ENCODE peak calls at places on chromosomes 5 and 9, in nine cellular contexts. E is left ventricle myocardium inferior, H is astrocyte of the spinal cord, T is dorsolateral prefrontal cortex, A is transverse colon, U is Calu3, G is AG04450, B is progenitor cell of endocrine pancreas, Y is heart left ventricle. C is an unnamed sample.

GRCh38 chr5:180332051-180332517 is 21.1 kb downstream of the GFPT2 start:
- DNase-seq in E (no peak), H (peak; percentile 73), T (no peak), A (no peak), U (no peak), G (no peak), B (no peak), Y (no peak), C (no peak)

GRCh38 chr9:73402081-73403028 is 250.7 kb downstream of the ANXA1 start:
- DNase-seq in E (no peak), H (no peak), T (no peak), A (no peak), U (no peak), G (no peak), B (no peak), Y (no peak), C (no peak)

GRCh38 chr5:174364676-174365075 is 319.2 kb downstream of the NSG2 start:
- DNase-seq in E (no peak), H (no peak), T (no peak), A (no peak), U (no peak), G (no peak), B (no peak), Y (no peak), C (no peak)

GRCh38 chr9:124300312-124300711 is 42.6 kb downstream of the NEK6 start:
- DNase-seq in E (no peak), H (no peak), T (no peak), A (no peak), U (peak; percentile 32), G (no peak), B (no peak), Y (no peak), C (no peak)

GRCh38 chr5:68169898-68170297 is 45.7 kb upstream of the PIK3R1 start:
- DNase-seq in E (peak; percentile 39), H (peak; percentile 31), T (no peak), A (peak; percentile 21), U (no peak), G (no peak), B (no peak), Y (no peak), C (no peak)

GRCh38 chr5:54173251-54173650 is 137.1 kb downstream of the ARL15 start:
- DNase-seq in E (no peak), H (no peak), T (no peak), A (no peak), U (no peak), G (no peak), B (no peak), Y (no peak), C (no peak)

GRCh38 chr9:78871452-78872331 is 574.8 kb downstream of the PSAT1 start:
- DNase-seq in E (no peak), H (peak; percentile 88), T (no peak), A (no peak), U (no peak), G (peak; percentile 82), B (no peak), Y (no peak), C (peak; percentile 37)

GRCh38 chr9:100856238-100856637 is 172.3 kb upstream of the PLPPR1 start:
- DNase-seq in E (no peak), H (no peak), T (no peak), A (no peak), U (no peak), G (no peak), B (no peak), Y (no peak), C (peak; percentile 32)

GRCh38 chr5:179114756-179115155 is 54.6 kb downstream of the ZNF354C start:
- DNase-seq in E (no peak), H (no peak), T (no peak), A (no peak), U (no peak), G (no peak), B (no peak), Y (no peak), C (no peak)

GRCh38 chr9:70563437-70564204 is 149.2 kb upstream of the KLF9 start:
- DNase-seq in E (no peak), H (peak; percentile 91), T (no peak), A (peak; percentile 15), U (no peak), G (no peak), B (no peak), Y (no peak), C (peak; percentile 27)

GRCh38 chr9:123450096-123450495 is 94.1 kb downstream of the CRB2 start:
- DNase-seq in E (no peak), H (no peak), T (no peak), A (no peak), U (no peak), G (no peak), B (no peak), Y (no peak), C (no peak)

GRCh38 chr5:8598356-8598755 is 729.4 kb downstream of the MTRR start:
- DNase-seq in E (no peak), H (no peak), T (no peak), A (no peak), U (no peak), G (no peak), B (no peak), Y (no peak), C (no peak)

GRCh38 chr9:78783743-78784142 is 486.8 kb downstream of the PSAT1 start:
- DNase-seq in E (no peak), H (no peak), T (no peak), A (no peak), U (no peak), G (no peak), B (no peak), Y (no peak), C (no peak)

GRCh38 chr5:135944967-135945560 is 9.7 kb downstream of the LECT2 start:
- DNase-seq in E (no peak), H (peak; percentile 89), T (no peak), A (peak; percentile 45), U (peak; percentile 66), G (peak; percentile 74), B (peak; percentile 21), Y (peak; percentile 56), C (peak; percentile 46)

GRCh38 chr5:11977904-11978303 is 73.7 kb upstream of the CTNND2 start:
- DNase-seq in E (no peak), H (no peak), T (no peak), A (no peak), U (no peak), G (no peak), B (no peak), Y (no peak), C (no peak)

GRCh38 chr9:110133059-110133458 is 74.9 kb downstream of the C9orf152 start:
- DNase-seq in E (no peak), H (no peak), T (no peak), A (no peak), U (no peak), G (no peak), B (no peak), Y (no peak), C (no peak)

GRCh38 chr5:42553461-42553860 is 130.2 kb downstream of the GHR start:
- DNase-seq in E (no peak), H (no peak), T (no peak), A (no peak), U (no peak), G (no peak), B (no peak), Y (no peak), C (no peak)

GRCh38 chr9:112831281-112831851 is 59.3 kb downstream of the SLC46A2 start:
- DNase-seq in E (peak; percentile 44), H (peak; percentile 9), T (no peak), A (peak; percentile 78), U (peak; percentile 28), G (no peak), B (no peak), Y (peak; percentile 33), C (no peak)

GRCh38 chr5:16883801-16884200 is 52.3 kb downstream of the MYO10 start:
- DNase-seq in E (no peak), H (no peak), T (no peak), A (no peak), U (no peak), G (no peak), B (no peak), Y (no peak), C (no peak)

GRCh38 chr9:133976191-133976861 is 15.8 kb downstream of the VAV2 start:
- DNase-seq in E (peak; percentile 5), H (no peak), T (no peak), A (no peak), U (no peak), G (no peak), B (no peak), Y (no peak), C (no peak)

GRCh38 chr9:35510745-35511428 is 21.0 kb downstream of the RUSC2 start:
- DNase-seq in E (peak; percentile 84), H (peak; percentile 93), T (no peak), A (peak; percentile 59), U (no peak), G (peak; percentile 91), B (no peak), Y (peak; percentile 89), C (peak; percentile 90)
- TF ChIP-seq CTCF in E (peak; percentile 56), H (peak; percentile 28), T (no peak), A (no peak), U (no peak), G (peak; percentile 22), B (no peak), Y (peak; percentile 39), C (peak; percentile 40)

DNA sequence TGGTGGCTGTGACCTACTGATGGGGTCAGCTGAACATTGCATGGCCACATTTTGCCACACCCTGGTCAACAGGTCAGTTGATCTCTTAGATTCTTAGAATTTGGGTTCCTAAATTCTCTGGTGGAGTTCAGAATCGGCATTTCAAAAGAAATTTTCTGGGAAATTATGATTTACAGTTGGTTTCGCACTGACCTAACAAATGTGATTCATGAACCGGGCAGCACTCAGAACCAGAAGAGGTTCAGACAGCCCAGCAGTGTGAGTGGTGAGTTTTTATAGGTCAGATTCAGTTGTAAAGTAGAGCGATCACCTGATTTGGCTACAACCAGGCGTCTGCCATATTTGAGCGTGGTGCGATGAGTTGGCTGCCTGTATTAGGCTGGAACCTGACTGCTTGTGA is 163.7 kb upstream of the GAS1 start:
- DNase-seq in E (no peak), H (no peak), T (no peak), A (no peak), U (no peak), G (no peak), B (no peak), Y (no peak), C (no peak)
- TF ChIP-seq CTCF in E (no peak), H (no peak), T (no peak), A (no peak), U (no peak), G (no peak), B (no peak), Y (no peak), C (no peak)

DNA sequence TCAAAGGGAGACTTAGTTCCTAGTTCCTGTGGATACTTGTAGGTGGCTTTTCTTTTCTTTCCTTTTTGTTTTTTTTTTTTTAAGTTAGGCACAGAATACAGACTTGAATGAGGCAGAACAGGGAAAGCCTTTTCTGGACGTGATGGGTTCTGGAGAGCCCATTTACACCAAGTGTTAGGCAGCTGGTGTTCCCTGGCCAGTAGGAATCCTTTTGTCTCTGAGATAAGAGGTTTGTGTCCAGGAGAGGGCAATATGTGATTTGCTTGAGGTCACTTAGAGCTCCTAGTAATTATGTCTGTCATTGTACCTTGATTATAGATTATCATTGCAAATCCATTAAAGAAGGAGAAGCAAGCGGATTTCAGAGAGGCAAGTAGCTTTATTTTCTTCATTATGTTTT is 9.1 kb downstream of the MEGF10 start:
- DNase-seq in E (no peak), H (no peak), T (no peak), A (no peak), U (no peak), G (no peak), B (no peak), Y (no peak), C (no peak)
- TF ChIP-seq CTCF in E (peak; percentile 12), H (no peak), T (peak; percentile 25), A (no peak), U (no peak), G (no peak), B (no peak), Y (no peak), C (peak; percentile 20)

GRCh38 chr5:95562282-95562681 is 7.4 kb downstream of the ARSK start:
- DNase-seq in E (no peak), H (no peak), T (no peak), A (no peak), U (no peak), G (no peak), B (no peak), Y (no peak), C (no peak)
- TF ChIP-seq CTCF in E (no peak), H (no peak), T (no peak), A (no peak), U (no peak), G (no peak), B (no peak), Y (no peak), C (no peak)